ENCODE peak calls at places on chromosomes 5 and 9, in eight cellular contexts. One of them, this sample, is unnamed.

GRCh38 chr5:171201285-171201684 is 107.8 kb upstream of the TLX3 start:
- DNase-seq in Calu3: no peak
- DNase-seq in SK-N-SH: peak; percentile 49
- DNase-seq in pancreas: no peak
- DNase-seq in DND-41: peak; percentile 66
- DNase-seq in glutamatergic neuron: peak; percentile 53
- DNase-seq in retinal pigment epithelial cell: no peak
- DNase-seq in nephron progenitor cell: peak; percentile 15
- DNase-seq in this sample: no peak

GRCh38 chr5:155594270-155594669 is 580.7 kb downstream of the KIF4B start:
- DNase-seq in pancreas: no peak
- DNase-seq in SK-N-SH: no peak
- DNase-seq in glutamatergic neuron: no peak
- DNase-seq in retinal pigment epithelial cell: no peak
- DNase-seq in Calu3: no peak
- DNase-seq in nephron progenitor cell: no peak
- DNase-seq in DND-41: no peak
- DNase-seq in this sample: no peak

GRCh38 chr5:2133080-2133479 is 250.4 kb upstream of the IRX4 start:
- DNase-seq in retinal pigment epithelial cell: no peak
- DNase-seq in glutamatergic neuron: no peak
- DNase-seq in DND-41: no peak
- DNase-seq in SK-N-SH: no peak
- DNase-seq in nephron progenitor cell: no peak
- DNase-seq in pancreas: no peak
- DNase-seq in Calu3: no peak
- DNase-seq in this sample: no peak

GRCh38 chr9:306907-307306 is 92.2 kb downstream of the DOCK8 start:
- DNase-seq in DND-41: peak; percentile 36
- DNase-seq in glutamatergic neuron: no peak
- DNase-seq in SK-N-SH: no peak
- DNase-seq in nephron progenitor cell: no peak
- DNase-seq in Calu3: no peak
- DNase-seq in retinal pigment epithelial cell: no peak
- DNase-seq in pancreas: peak; percentile 20
- DNase-seq in this sample: peak; percentile 71

GRCh38 chr5:127097288-127097687 is 24.0 kb upstream of the C5orf63 start:
- DNase-seq in retinal pigment epithelial cell: no peak
- DNase-seq in Calu3: no peak
- DNase-seq in SK-N-SH: peak; percentile 27
- DNase-seq in glutamatergic neuron: no peak
- DNase-seq in pancreas: no peak
- DNase-seq in nephron progenitor cell: no peak
- DNase-seq in DND-41: no peak
- DNase-seq in this sample: no peak

GRCh38 chr5:175822225-175822624 is 49.2 kb upstream of the CPLX2 start:
- DNase-seq in glutamatergic neuron: no peak
- DNase-seq in retinal pigment epithelial cell: no peak
- DNase-seq in pancreas: no peak
- DNase-seq in nephron progenitor cell: no peak
- DNase-seq in SK-N-SH: no peak
- DNase-seq in DND-41: no peak
- DNase-seq in Calu3: no peak
- DNase-seq in this sample: no peak

GRCh38 chr5:140024928-140025327 is 18.2 kb downstream of the NRG2 start:
- DNase-seq in nephron progenitor cell: no peak
- DNase-seq in pancreas: no peak
- DNase-seq in SK-N-SH: no peak
- DNase-seq in glutamatergic neuron: no peak
- DNase-seq in DND-41: no peak
- DNase-seq in Calu3: no peak
- DNase-seq in retinal pigment epithelial cell: no peak
- DNase-seq in this sample: no peak

GRCh38 chr5:149271717-149272558 is at the start of gene AFAP1L1:
- DNase-seq in glutamatergic neuron: peak; percentile 53
- DNase-seq in pancreas: peak; percentile 34
- DNase-seq in nephron progenitor cell: peak; percentile 78
- DNase-seq in SK-N-SH: peak; percentile 89
- DNase-seq in retinal pigment epithelial cell: no peak
- DNase-seq in DND-41: no peak
- DNase-seq in Calu3: peak; percentile 55
- DNase-seq in this sample: no peak

GRCh38 chr9:126612329-126612812 is 1.4 kb upstream of the LMX1B start:
- DNase-seq in SK-N-SH: peak; percentile 64
- DNase-seq in retinal pigment epithelial cell: no peak
- DNase-seq in Calu3: no peak
- DNase-seq in DND-41: no peak
- DNase-seq in glutamatergic neuron: peak; percentile 33
- DNase-seq in nephron progenitor cell: peak; percentile 50
- DNase-seq in pancreas: no peak
- DNase-seq in this sample: no peak

GRCh38 chr9:15642369-15642962 is 89.6 kb downstream of the CCDC171 start:
- DNase-seq in glutamatergic neuron: no peak
- DNase-seq in nephron progenitor cell: no peak
- DNase-seq in DND-41: no peak
- DNase-seq in pancreas: no peak
- DNase-seq in Calu3: no peak
- DNase-seq in SK-N-SH: peak; percentile 33
- DNase-seq in retinal pigment epithelial cell: peak; percentile 0
- DNase-seq in this sample: no peak

GRCh38 chr9:89137548-89138462 is 40.8 kb downstream of the SHC3 start:
- DNase-seq in glutamatergic neuron: no peak
- DNase-seq in pancreas: peak; percentile 27
- DNase-seq in Calu3: peak; percentile 62
- DNase-seq in SK-N-SH: no peak
- DNase-seq in retinal pigment epithelial cell: peak; percentile 79
- DNase-seq in nephron progenitor cell: no peak
- DNase-seq in DND-41: peak; percentile 4
- DNase-seq in this sample: no peak

GRCh38 chr5:42583322-42583721 is 160.1 kb downstream of the GHR start:
- DNase-seq in SK-N-SH: peak; percentile 37
- DNase-seq in DND-41: peak; percentile 43
- DNase-seq in glutamatergic neuron: no peak
- DNase-seq in retinal pigment epithelial cell: no peak
- DNase-seq in Calu3: peak; percentile 56
- DNase-seq in nephron progenitor cell: peak; percentile 42
- DNase-seq in pancreas: peak; percentile 31
- DNase-seq in this sample: no peak

GRCh38 chr9:5459289-5459829 is 9.0 kb downstream of the CD274 start:
- DNase-seq in retinal pigment epithelial cell: no peak
- DNase-seq in Calu3: no peak
- DNase-seq in glutamatergic neuron: no peak
- DNase-seq in SK-N-SH: no peak
- DNase-seq in pancreas: no peak
- DNase-seq in DND-41: no peak
- DNase-seq in nephron progenitor cell: no peak
- DNase-seq in this sample: peak; percentile 57

GRCh38 chr9:105438136-105438839 is 9.5 kb upstream of the FSD1L start:
- DNase-seq in glutamatergic neuron: no peak
- DNase-seq in retinal pigment epithelial cell: no peak
- DNase-seq in SK-N-SH: no peak
- DNase-seq in nephron progenitor cell: no peak
- DNase-seq in DND-41: no peak
- DNase-seq in Calu3: no peak
- DNase-seq in pancreas: peak; percentile 15
- DNase-seq in this sample: no peak

GRCh38 chr5:136094913-136095641 is 37.6 kb upstream of the SMAD5 start:
- DNase-seq in glutamatergic neuron: no peak
- DNase-seq in DND-41: no peak
- DNase-seq in SK-N-SH: no peak
- DNase-seq in Calu3: peak; percentile 16
- DNase-seq in nephron progenitor cell: no peak
- DNase-seq in retinal pigment epithelial cell: no peak
- DNase-seq in pancreas: no peak
- DNase-seq in this sample: no peak

GRCh38 chr5:115770466-115770865 is 46.0 kb downstream of the CDO1 start:
- DNase-seq in pancreas: no peak
- DNase-seq in SK-N-SH: no peak
- DNase-seq in nephron progenitor cell: no peak
- DNase-seq in DND-41: peak; percentile 5
- DNase-seq in Calu3: peak; percentile 6
- DNase-seq in retinal pigment epithelial cell: no peak
- DNase-seq in glutamatergic neuron: no peak
- DNase-seq in this sample: no peak
- TF ChIP-seq CTCF in pancreas: no peak
- TF ChIP-seq CTCF in SK-N-SH: peak; percentile 47
- TF ChIP-seq CTCF in nephron progenitor cell: peak; percentile 39
- TF ChIP-seq CTCF in DND-41: peak; percentile 39
- TF ChIP-seq CTCF in Calu3: no peak
- TF ChIP-seq CTCF in retinal pigment epithelial cell: peak; percentile 43
- TF ChIP-seq CTCF in glutamatergic neuron: peak; percentile 39
- TF ChIP-seq CTCF in this sample: peak; percentile 32

GRCh38 chr5:152723482-152723881 is 318.4 kb upstream of the NMUR2 start:
- DNase-seq in nephron progenitor cell: no peak
- DNase-seq in pancreas: no peak
- DNase-seq in glutamatergic neuron: no peak
- DNase-seq in retinal pigment epithelial cell: no peak
- DNase-seq in DND-41: no peak
- DNase-seq in Calu3: no peak
- DNase-seq in SK-N-SH: no peak
- DNase-seq in this sample: no peak
- TF ChIP-seq CTCF in nephron progenitor cell: no peak
- TF ChIP-seq CTCF in pancreas: no peak
- TF ChIP-seq CTCF in glutamatergic neuron: no peak
- TF ChIP-seq CTCF in retinal pigment epithelial cell: no peak
- TF ChIP-seq CTCF in DND-41: no peak
- TF ChIP-seq CTCF in Calu3: no peak
- TF ChIP-seq CTCF in SK-N-SH: peak; percentile 19
- TF ChIP-seq CTCF in this sample: no peak

DNA sequence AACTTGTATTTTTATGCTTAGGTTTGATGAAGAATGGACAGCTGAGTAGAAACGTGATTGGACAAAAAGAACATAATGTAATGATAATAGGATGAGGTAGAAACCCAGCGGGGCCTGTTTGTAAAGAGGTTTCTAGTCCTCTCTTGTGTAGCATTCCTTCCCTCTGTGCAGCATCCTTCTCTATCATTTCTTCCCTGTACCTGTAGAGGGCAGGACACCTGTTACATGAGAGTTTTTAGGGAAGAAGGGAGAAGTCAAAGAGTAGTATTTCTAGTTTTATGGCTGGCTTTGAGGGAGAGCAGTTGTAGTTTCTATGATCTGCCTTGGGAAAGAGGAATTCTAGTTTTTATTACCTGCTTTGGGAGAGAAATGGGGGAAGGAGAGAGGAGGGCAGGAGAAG is 162.1 kb upstream of the FST start:
- DNase-seq in nephron progenitor cell: no peak
- DNase-seq in SK-N-SH: no peak
- DNase-seq in pancreas: no peak
- DNase-seq in glutamatergic neuron: no peak
- DNase-seq in DND-41: no peak
- DNase-seq in retinal pigment epithelial cell: no peak
- DNase-seq in Calu3: no peak
- DNase-seq in this sample: no peak
- TF ChIP-seq CTCF in nephron progenitor cell: no peak
- TF ChIP-seq CTCF in SK-N-SH: no peak
- TF ChIP-seq CTCF in pancreas: no peak
- TF ChIP-seq CTCF in glutamatergic neuron: no peak
- TF ChIP-seq CTCF in DND-41: peak; percentile 4
- TF ChIP-seq CTCF in retinal pigment epithelial cell: no peak
- TF ChIP-seq CTCF in Calu3: no peak
- TF ChIP-seq CTCF in this sample: no peak

DNA sequence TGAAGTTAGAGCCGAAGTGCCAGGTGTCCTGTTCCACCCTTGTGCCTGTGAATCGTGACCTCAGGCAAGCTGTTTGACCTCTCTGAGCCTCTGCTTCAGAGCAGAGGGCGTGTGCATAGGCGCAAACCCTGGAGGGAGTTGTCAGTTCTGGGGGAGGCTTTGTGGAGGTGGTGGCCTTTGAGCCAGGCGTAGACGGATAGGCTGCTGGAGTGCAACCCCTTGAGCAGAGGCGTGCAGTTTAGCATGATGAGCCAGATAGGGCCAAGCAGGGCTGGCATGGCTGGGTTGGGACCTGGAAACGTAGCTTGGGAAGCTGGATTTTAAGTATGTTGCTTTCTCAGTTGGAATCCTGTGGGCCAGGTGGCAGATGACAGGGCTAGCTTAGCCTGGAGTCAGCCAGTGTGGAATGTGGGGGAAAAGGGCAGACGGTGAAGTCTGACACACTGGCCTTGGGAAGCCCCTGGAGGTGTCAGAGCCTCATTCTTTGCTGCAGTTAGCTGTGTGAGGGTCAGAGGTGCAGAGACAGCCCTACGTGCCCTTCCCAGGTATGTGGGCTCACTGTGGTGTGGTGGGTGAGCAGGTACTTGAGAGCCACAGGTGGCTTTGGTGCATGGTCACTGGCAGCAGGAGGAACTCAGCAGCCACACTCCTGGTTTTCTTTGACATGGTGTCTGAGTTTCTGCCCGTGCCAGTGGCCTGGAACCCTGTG is 93.4 kb downstream of the DAB2IP start:
- DNase-seq in retinal pigment epithelial cell: no peak
- DNase-seq in nephron progenitor cell: peak; percentile 31
- DNase-seq in pancreas: no peak
- DNase-seq in Calu3: no peak
- DNase-seq in DND-41: no peak
- DNase-seq in glutamatergic neuron: no peak
- DNase-seq in SK-N-SH: no peak
- DNase-seq in this sample: no peak
- TF ChIP-seq CTCF in retinal pigment epithelial cell: no peak
- TF ChIP-seq CTCF in nephron progenitor cell: no peak
- TF ChIP-seq CTCF in pancreas: no peak
- TF ChIP-seq CTCF in Calu3: no peak
- TF ChIP-seq CTCF in DND-41: no peak
- TF ChIP-seq CTCF in glutamatergic neuron: no peak
- TF ChIP-seq CTCF in SK-N-SH: no peak
- TF ChIP-seq CTCF in this sample: no peak

GRCh38 chr9:121283072-121283398 is 15.1 kb downstream of the GSN start:
- DNase-seq in pancreas: no peak
- DNase-seq in retinal pigment epithelial cell: no peak
- DNase-seq in glutamatergic neuron: no peak
- DNase-seq in nephron progenitor cell: no peak
- DNase-seq in Calu3: no peak
- DNase-seq in SK-N-SH: no peak
- DNase-seq in DND-41: no peak
- DNase-seq in this sample: no peak

GRCh38 chr9:121286688-121286972 is 18.7 kb downstream of the GSN start:
- DNase-seq in SK-N-SH: no peak
- DNase-seq in Calu3: no peak
- DNase-seq in DND-41: no peak
- DNase-seq in nephron progenitor cell: no peak
- DNase-seq in retinal pigment epithelial cell: no peak
- DNase-seq in glutamatergic neuron: no peak
- DNase-seq in pancreas: no peak
- DNase-seq in this sample: no peak

GRCh38 chr9:121283856-121284732 is 16.1 kb downstream of the GSN start:
- DNase-seq in pancreas: no peak
- DNase-seq in retinal pigment epithelial cell: no peak
- DNase-seq in DND-41: no peak
- DNase-seq in SK-N-SH: no peak
- DNase-seq in nephron progenitor cell: no peak
- DNase-seq in Calu3: no peak
- DNase-seq in glutamatergic neuron: no peak
- DNase-seq in this sample: no peak

GRCh38 chr9:121285835-121286687 is 18.1 kb downstream of the GSN start:
- DNase-seq in Calu3: peak; percentile 51
- DNase-seq in SK-N-SH: no peak
- DNase-seq in retinal pigment epithelial cell: peak; percentile 91
- DNase-seq in nephron progenitor cell: no peak
- DNase-seq in pancreas: no peak
- DNase-seq in DND-41: no peak
- DNase-seq in glutamatergic neuron: no peak
- DNase-seq in this sample: no peak

GRCh38 chr9:121284733-121285451 is 16.9 kb downstream of the GSN start:
- DNase-seq in Calu3: no peak
- DNase-seq in pancreas: no peak
- DNase-seq in glutamatergic neuron: no peak
- DNase-seq in nephron progenitor cell: no peak
- DNase-seq in DND-41: no peak
- DNase-seq in SK-N-SH: no peak
- DNase-seq in retinal pigment epithelial cell: no peak
- DNase-seq in this sample: no peak
- TF ChIP-seq CTCF in Calu3: no peak
- TF ChIP-seq CTCF in pancreas: no peak
- TF ChIP-seq CTCF in glutamatergic neuron: no peak
- TF ChIP-seq CTCF in nephron progenitor cell: no peak
- TF ChIP-seq CTCF in DND-41: no peak
- TF ChIP-seq CTCF in SK-N-SH: no peak
- TF ChIP-seq CTCF in retinal pigment epithelial cell: no peak
- TF ChIP-seq CTCF in this sample: no peak

This sample was measured in CD14-positive monocyte.